ENCODE peak calls at places on chromosomes 7 and 10, in five cellular contexts. J, A, K, N and D are unnamed samples. For H3K4me1, the result is how much of the 10 kb centered on the place peaks cover.

GRCh38 chr10:110407301-110408170 is 90.2 kb upstream of the DUSP5 start:
- DNase-seq in N (no peak), J (no peak), K (no peak), A (no peak), D (no peak)

GRCh38 chr7:134685250-134685649 is 38.6 kb downstream of the BPGM start:
- DNase-seq in K (no peak), A (no peak), N (peak), J (no peak), D (no peak)

GRCh38 chr10:51103818-51104217 is 29.5 kb downstream of the PRKG1 start:
- DNase-seq in J (no peak), A (no peak), K (no peak), N (no peak), D (no peak)

GRCh38 chr7:26151096-26151495 is 902 bp upstream of the NFE2L3 start:
- DNase-seq in K (no peak), N (no peak), A (no peak), J (no peak), D (no peak)

GRCh38 chr10:118209215-118209614 is 132.9 kb downstream of the FAM204A start:
- DNase-seq in A (peak), N (no peak), J (no peak), K (no peak), D (no peak)

GRCh38 chr7:55075464-55075971 is 56.7 kb downstream of the EGFR start:
- DNase-seq in J (no peak), A (no peak), K (no peak), N (no peak), D (peak)

GRCh38 chr7:38105874-38106483 is 72.1 kb upstream of the STARD3NL start:
- DNase-seq in A (peak), N (peak), K (peak), J (peak), D (no peak)

GRCh38 chr10:35262436-35262835 is 73.9 kb upstream of the CCNY start:
- DNase-seq in K (no peak), J (no peak), A (no peak), N (no peak), D (no peak)

GRCh38 chr7:148367701-148368475 is 222.7 kb upstream of the C7orf33 start:
- DNase-seq in K (no peak), A (no peak), J (no peak), N (no peak), D (no peak)

GRCh38 chr10:58266003-58266825 is 1.5 kb downstream of the IPMK start:
- DNase-seq in A (peak), N (peak), J (no peak), K (no peak), D (no peak)

GRCh38 chr10:57844387-57844998 is 423.2 kb downstream of the IPMK start:
- DNase-seq in K (no peak), J (no peak), N (no peak), A (no peak), D (no peak)

GRCh38 chr10:72079356-72079755 is 9.0 kb downstream of the SPOCK2 start:
- DNase-seq in J (no peak), A (no peak), N (no peak), K (no peak), D (no peak)

GRCh38 chr7:102129636-102130370 is 156.9 kb upstream of the SH2B2 start:
- DNase-seq in K (no peak), A (no peak), J (no peak), N (no peak), D (no peak)

GRCh38 chr7:155763122-155763521 is 49.1 kb downstream of the SHH start:
- DNase-seq in K (no peak), A (no peak), N (no peak), J (no peak), D (no peak)

GRCh38 chr10:24849051-24849450 is 103.4 kb downstream of the PRTFDC1 start:
- DNase-seq in J (no peak), A (no peak), K (no peak), N (no peak), D (no peak)

GRCh38 chr7:1192171-1192676 is 32.2 kb upstream of the ZFAND2A start:
- DNase-seq in A (no peak), K (no peak), N (no peak), J (no peak), D (no peak)

GRCh38 chr7:131629203-131629871 is 72.9 kb upstream of the PODXL start:
- DNase-seq in A (no peak), K (no peak), J (no peak), N (no peak), D (no peak)

GRCh38 chr10:16602104-16602735 is 80.5 kb upstream of the C1QL3 start:
- DNase-seq in N (no peak), A (no peak), J (no peak), K (no peak), D (no peak)

GRCh38 chr7:81767883-81768282 is 2.0 kb downstream of the HGF start:
- DNase-seq in K (no peak), A (no peak), N (no peak), J (no peak), D (no peak)

GRCh38 chr7:85004402-85004801 is 182.5 kb downstream of the SEMA3D start:
- DNase-seq in N (peak), A (no peak), K (no peak), J (no peak), D (no peak)

GRCh38 chr10:31321396-31321941 is 2.5 kb downstream of the ZEB1 start:
- DNase-seq in A (no peak), N (no peak), J (no peak), K (no peak), D (no peak)

GRCh38 chr10:45008524-45009161 is 7.9 kb downstream of the ZNF22 start:
- DNase-seq in N (peak), K (peak), J (peak), A (peak), D (no peak)

GRCh38 chr7:77428777-77429231 is 12.7 kb upstream of the GSAP start:
- DNase-seq in J (no peak), K (no peak), N (no peak), A (no peak), D (no peak)

GRCh38 chr10:133316732-133317131 is 8.0 kb downstream of the ZNF511 start:
- DNase-seq in K (no peak), N (no peak), J (no peak), A (no peak), D (no peak)

GRCh38 chr10:54667136-54667535 is 133.9 kb downstream of the PCDH15 start:
- DNase-seq in J (no peak), A (peak), N (no peak), K (no peak), D (no peak)

GRCh38 chr10:93899109-93899508 is 5.3 kb downstream of the SLC35G1 start:
- DNase-seq in N (no peak), K (no peak), J (no peak), A (no peak), D (no peak)

GRCh38 chr10:11782793-11783557 is 40.2 kb upstream of the PROSER2 start:
- DNase-seq in A (peak), J (peak), N (peak), K (peak), D (no peak)

GRCh38 chr7:44280993-44281721 is 44.2 kb downstream of the CAMK2B start:
- DNase-seq in N (no peak), K (no peak), J (no peak), A (no peak), D (peak)

GRCh38 chr7:27739301-27739913 is 555 bp upstream of the TAX1BP1 start:
- DNase-seq in J (no peak), K (no peak), N (peak), A (no peak), D (no peak)

GRCh38 chr10:79170226-79170752 is 101.5 kb downstream of the ZMIZ1 start:
- DNase-seq in K (no peak), N (no peak), A (no peak), J (no peak), D (no peak)

GRCh38 chr10:79168231-79168630 is 99.5 kb downstream of the ZMIZ1 start:
- DNase-seq in N (no peak), A (no peak), J (no peak), K (no peak), D (no peak)

GRCh38 chr10:79173582-79174262 is 105.0 kb downstream of the ZMIZ1 start:
- DNase-seq in N (no peak), A (no peak), J (no peak), K (no peak), D (no peak)

GRCh38 chr10:79172881-79173280 is 104.1 kb downstream of the ZMIZ1 start:
- DNase-seq in J (no peak), K (no peak), A (no peak), N (no peak), D (no peak)

GRCh38 chr10:79171504-79171903 is 102.7 kb downstream of the ZMIZ1 start:
- DNase-seq in A (no peak), K (no peak), J (no peak), N (no peak), D (no peak)
- H3K27ac ChIP-seq in A (no peak), K (no peak), J (no peak), N (no peak), D (no peak)

DNA sequence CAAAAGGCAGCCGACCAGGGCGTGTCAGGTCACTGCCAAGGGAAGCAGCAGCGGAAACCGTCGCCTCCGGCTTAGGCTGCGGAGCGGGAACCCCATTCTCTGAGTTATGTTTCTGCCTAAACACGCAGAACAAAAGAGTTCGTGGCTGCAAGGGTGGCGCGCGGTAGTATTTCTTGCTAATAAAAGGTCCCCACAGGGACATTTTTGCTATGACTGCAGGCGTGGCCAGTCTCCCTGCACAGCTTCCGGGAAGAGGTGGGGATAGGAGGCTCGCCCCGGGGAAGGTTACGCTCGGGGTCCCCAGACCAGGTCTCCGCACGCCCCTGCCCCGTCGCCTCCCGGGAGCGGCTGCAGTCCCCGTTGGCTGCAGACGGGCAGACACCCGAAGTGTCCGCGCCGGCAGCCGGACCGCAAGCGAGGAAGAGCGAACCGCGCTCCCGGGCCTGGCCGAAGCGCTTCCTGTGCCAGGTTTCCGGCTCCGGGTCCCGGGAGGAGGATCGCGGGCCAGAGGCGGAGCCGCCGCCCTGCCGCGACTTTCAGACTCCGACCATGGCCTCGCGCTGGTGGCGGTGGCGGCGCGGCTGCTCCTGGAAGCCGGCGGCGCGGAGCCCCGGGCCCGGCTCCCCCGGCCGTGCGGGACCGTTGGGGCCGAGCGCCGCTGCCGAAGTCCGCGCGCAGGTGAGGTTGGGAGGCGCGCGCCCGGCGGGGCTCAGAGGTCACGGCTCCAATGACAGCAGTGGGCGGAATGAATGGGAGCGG is at the start of gene PDSS1:
- DNase-seq in J (peak), K (peak), A (peak), N (no peak), D (peak)
- TF ChIP-seq POLR2AphosphoS5 in J (peak), K (peak), A (peak), N (peak), D (peak)

GRCh38 chr7:47504546-47505316 is 77.2 kb downstream of the TNS3 start:
- DNase-seq in K (no peak), N (no peak), J (no peak), A (no peak), D (no peak)

GRCh38 chr7:47500103-47500563 is 81.8 kb downstream of the TNS3 start:
- DNase-seq in K (peak), N (no peak), A (peak), J (no peak), D (no peak)

GRCh38 chr7:47501406-47501805 is 80.5 kb downstream of the TNS3 start:
- DNase-seq in J (no peak), K (no peak), N (no peak), A (no peak), D (no peak)

GRCh38 chr7:47503283-47503682 is 78.6 kb downstream of the TNS3 start:
- DNase-seq in K (no peak), N (no peak), A (no peak), J (no peak), D (no peak)

DNA sequence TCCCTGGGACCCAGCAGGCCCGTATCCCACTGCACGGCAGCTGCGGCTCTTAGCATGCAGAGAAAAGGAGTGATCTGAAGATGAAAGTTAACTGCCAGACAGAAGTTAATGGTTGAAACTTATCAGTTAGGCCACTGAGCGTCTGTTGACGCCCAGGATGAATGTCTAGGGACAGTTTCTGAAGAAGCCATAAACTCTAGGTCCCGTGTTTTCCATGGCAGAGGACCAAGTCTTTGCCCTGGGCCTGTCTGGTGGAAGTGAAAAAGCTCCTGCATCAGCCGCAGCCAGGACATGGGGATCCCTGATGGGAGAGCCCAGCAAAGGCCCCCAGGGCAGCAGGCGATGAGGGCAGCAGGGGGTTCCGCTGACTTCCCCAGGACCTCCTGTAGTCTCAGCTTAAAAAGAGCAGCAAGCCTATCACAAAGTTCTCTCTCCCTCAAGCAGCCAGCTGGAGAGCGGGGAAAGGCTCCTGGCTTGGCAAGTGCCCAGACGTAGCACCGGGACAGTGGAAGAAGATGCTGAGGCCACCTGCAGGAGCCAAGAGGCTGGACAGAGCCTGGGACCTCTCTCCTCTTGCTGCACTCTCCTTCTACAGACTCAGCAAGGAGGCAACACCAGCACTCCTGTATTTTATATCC is 79.6 kb downstream of the TNS3 start:
- DNase-seq in N (no peak), J (no peak), A (no peak), K (no peak), D (no peak)
- H3K4me1 ChIP-seq in N (half or more), J (under half), A (half or more), K (under half), D (under half)

DNA sequence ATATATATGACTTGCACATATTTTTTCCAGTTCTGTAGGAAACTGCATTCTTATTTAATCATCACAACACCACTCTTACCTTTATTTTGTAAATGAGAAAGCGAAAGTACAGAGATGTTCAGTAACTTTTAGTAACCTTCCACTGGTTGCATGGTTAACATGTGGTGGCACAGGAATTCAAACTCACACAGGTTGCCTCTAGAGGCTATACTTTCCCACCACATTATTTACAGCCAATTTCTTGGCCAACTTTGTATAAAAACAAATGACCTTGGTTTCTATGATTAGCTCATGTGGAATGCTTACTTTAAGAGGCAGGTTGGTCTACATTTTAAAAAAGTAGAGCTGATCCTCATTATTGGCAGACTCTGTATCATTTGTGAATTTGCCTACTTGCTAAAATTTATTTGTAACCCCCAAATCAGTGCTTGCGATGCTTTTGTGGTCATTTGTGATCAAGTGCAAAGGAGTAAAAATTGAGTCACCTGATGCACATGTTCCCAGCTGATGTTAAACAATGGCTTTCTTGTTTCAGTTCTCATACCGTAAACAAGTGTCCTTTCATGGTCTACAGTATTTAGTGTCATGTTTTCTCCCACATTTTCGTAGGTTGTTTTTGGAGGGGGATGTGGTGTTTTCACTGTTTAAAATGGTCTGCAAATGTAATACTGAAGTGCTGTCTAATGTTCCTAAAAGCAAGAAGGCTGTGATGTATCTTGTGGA is 14.8 kb downstream of the BBS9 start:
- DNase-seq in J (no peak), A (peak), N (no peak), K (no peak), D (no peak)
- H3K27ac ChIP-seq in J (no peak), A (no peak), N (no peak), K (no peak), D (no peak)

DNA sequence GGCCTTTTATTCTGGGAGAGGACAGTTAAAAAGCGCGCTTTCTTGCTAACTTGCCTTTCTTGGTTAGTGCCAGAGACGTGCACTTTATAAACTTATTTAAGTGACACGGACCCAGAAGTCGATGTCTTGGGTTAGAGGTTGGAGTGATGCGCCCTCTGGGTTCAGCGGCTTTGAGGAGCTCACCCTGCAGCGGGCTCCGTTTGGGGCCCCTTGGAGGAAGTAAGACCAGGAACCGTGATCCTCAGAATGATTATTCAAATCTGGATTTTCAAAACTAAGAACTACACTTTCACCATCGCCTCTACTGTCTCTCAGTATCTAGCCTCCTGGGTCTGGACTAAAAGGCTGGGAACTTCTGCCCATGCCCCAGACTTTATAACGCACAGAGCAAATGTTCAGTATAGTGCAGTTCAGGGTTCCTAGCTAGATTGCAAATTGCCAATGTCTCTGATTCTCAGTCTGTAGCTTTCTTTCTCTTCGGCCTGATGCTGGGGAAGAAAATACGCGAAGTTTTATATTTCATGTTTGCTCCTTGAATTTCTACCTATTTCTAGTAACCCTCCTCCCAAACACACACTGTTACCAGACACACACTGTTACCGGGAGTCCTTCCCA is 18.6 kb upstream of the SMO start:
- DNase-seq in K (no peak), J (no peak), A (no peak), N (no peak), D (no peak)
- TF ChIP-seq POLR2AphosphoS5 in K (no peak), J (no peak), A (no peak), N (no peak), D (no peak)

GRCh38 chr7:86965727-86966120 is 93.7 kb downstream of the ELAPOR2 start:
- DNase-seq in A (no peak), N (no peak), J (no peak), K (no peak), D (no peak)
- H3K4me1 ChIP-seq in A (under half), N (under half), J (under half), K (under half), D (under half)

GRCh38 chr10:124534821-124535601 is 73.4 kb downstream of the LHPP start:
- DNase-seq in K (no peak), N (no peak), J (no peak), A (no peak), D (no peak)

GRCh38 chr10:124533266-124533665 is 71.6 kb downstream of the LHPP start:
- DNase-seq in K (no peak), J (no peak), N (no peak), A (no peak), D (no peak)

GRCh38 chr10:124535731-124536495 is 74.3 kb downstream of the LHPP start:
- DNase-seq in J (no peak), N (no peak), K (no peak), A (no peak), D (no peak)

GRCh38 chr10:124532788-124533187 is 71.2 kb downstream of the LHPP start:
- DNase-seq in A (no peak), K (no peak), J (no peak), N (no peak), D (no peak)

GRCh38 chr10:124534231-124534798 is 72.7 kb downstream of the LHPP start:
- DNase-seq in J (no peak), A (no peak), N (no peak), K (no peak), D (no peak)
- H3K27ac ChIP-seq in J (no peak), A (no peak), N (no peak), K (no peak), D (no peak)

GRCh38 chr7:24404315-24404714 is 120.3 kb downstream of the NPY start:
- DNase-seq in A (no peak), K (no peak), N (no peak), J (no peak), D (no peak)
- TF ChIP-seq POLR2AphosphoS5 in A (no peak), K (no peak), N (no peak), J (no peak), D (no peak)